ENCODE peak calls at places on chromosomes 1 and 21, in nine cellular contexts. N, R, A, V, E, J, F, H and Q are unnamed samples. For H3K4me1, the result is how much of the 10 kb centered on the place peaks cover.

GRCh38 chr1:67441183-67441582 is 11.0 kb upstream of the SERBP1 start:
- DNase-seq in H (no peak), V (peak), A (peak), R (peak), F (peak), N (no peak), J (peak), E (no peak), Q (peak)

GRCh38 chr1:67144696-67145095 is 9.9 kb upstream of the C1orf141 start:
- DNase-seq in H (no peak), J (no peak), F (no peak), N (no peak), R (no peak), V (no peak), A (no peak), E (no peak), Q (no peak)

GRCh38 chr1:8891405-8891804 is 12.9 kb upstream of the ENO1 start:
- DNase-seq in V (no peak), N (no peak), H (no peak), F (no peak), J (no peak), E (no peak), A (no peak), R (no peak), Q (no peak)

GRCh38 chr1:1680912-1681273 is 11.7 kb downstream of the SLC35E2B start:
- DNase-seq in R (peak), E (no peak), N (peak), A (no peak), V (no peak), H (no peak), F (peak), J (no peak), Q (peak)

GRCh38 chr1:145690587-145691558 is 16.3 kb downstream of the PDZK1 start:
- DNase-seq in V (no peak), R (no peak), J (no peak), N (no peak), A (peak), E (peak), F (no peak), H (no peak), Q (no peak)

GRCh38 chr1:96863449-96863848 is 141.9 kb downstream of the PTBP2 start:
- DNase-seq in F (no peak), E (peak), J (no peak), N (no peak), V (no peak), H (no peak), A (no peak), R (no peak), Q (no peak)

GRCh38 chr21:42518216-42518615 is 4.6 kb downstream of the SLC37A1 start:
- DNase-seq in F (peak), R (no peak), E (no peak), N (no peak), J (no peak), A (peak), V (no peak), H (no peak), Q (no peak)

GRCh38 chr1:113579256-113580018 is 179.8 kb downstream of the PHTF1 start:
- DNase-seq in E (no peak), N (no peak), H (no peak), J (no peak), R (no peak), F (no peak), V (no peak), A (peak), Q (no peak)

GRCh38 chr1:54575605-54576004 is 27.6 kb downstream of the ACOT11 start:
- DNase-seq in A (no peak), V (no peak), N (no peak), F (peak), H (no peak), E (no peak), R (no peak), J (no peak), Q (peak)

GRCh38 chr1:163071381-163072255 is 2.5 kb downstream of the RGS4 start:
- DNase-seq in R (peak), V (peak), A (peak), E (no peak), H (peak), J (peak), F (peak), N (no peak), Q (no peak)

GRCh38 chr1:16088996-16089395 is 15.5 kb upstream of the FAM131C start:
- DNase-seq in E (no peak), N (no peak), J (no peak), H (no peak), R (no peak), A (peak), F (no peak), V (no peak), Q (peak)

GRCh38 chr1:39159224-39160036 is 45.1 kb upstream of the MACF1 start:
- DNase-seq in F (no peak), N (no peak), J (no peak), H (no peak), V (no peak), A (peak), E (no peak), R (peak), Q (no peak)

GRCh38 chr1:111603979-111604378 is 15.6 kb upstream of the RAP1A start:
- DNase-seq in A (no peak), E (no peak), N (no peak), F (peak), R (peak), H (no peak), J (no peak), V (no peak), Q (no peak)

GRCh38 chr1:116826818-116827606 is 72.8 kb downstream of the CD2 start:
- DNase-seq in R (no peak), F (no peak), E (no peak), A (peak), N (no peak), J (no peak), H (no peak), V (no peak), Q (no peak)

GRCh38 chr1:36835017-36835695 is 199.2 kb downstream of the GRIK3 start:
- DNase-seq in N (peak), F (no peak), J (no peak), R (no peak), H (no peak), A (no peak), E (no peak), V (no peak), Q (peak)

GRCh38 chr1:188906921-188907641 is 1570.6 kb downstream of the BRINP3 start:
- DNase-seq in F (no peak), J (no peak), V (no peak), N (no peak), E (no peak), R (no peak), A (no peak), H (no peak), Q (no peak)

GRCh38 chr21:33071878-33072306 is 2.0 kb downstream of the OLIG1 start:
- DNase-seq in F (no peak), A (peak), N (no peak), R (no peak), V (no peak), E (no peak), J (no peak), H (no peak), Q (no peak)

GRCh38 chr1:24735156-24735618 is 10.1 kb upstream of the CLIC4 start:
- DNase-seq in N (no peak), A (no peak), H (no peak), V (no peak), R (no peak), J (no peak), E (no peak), F (peak), Q (no peak)

GRCh38 chr21:18801468-18801867 is 397.9 kb upstream of the TMPRSS15 start:
- DNase-seq in E (no peak), N (no peak), F (no peak), V (no peak), J (no peak), R (peak), A (no peak), H (no peak), Q (no peak)

GRCh38 chr21:43282358-43283120 is 113.7 kb downstream of the CRYAA start:
- DNase-seq in F (no peak), H (peak), V (no peak), J (no peak), A (no peak), N (no peak), E (no peak), R (no peak), Q (no peak)

GRCh38 chr1:86441581-86441980 is 17.6 kb downstream of the CLCA2 start:
- DNase-seq in E (no peak), N (no peak), F (no peak), A (no peak), J (no peak), R (no peak), V (no peak), H (no peak), Q (no peak)

GRCh38 chr1:31849653-31850052 is 33.8 kb upstream of the SPOCD1 start:
- DNase-seq in E (no peak), N (no peak), F (peak), A (no peak), V (no peak), H (no peak), R (no peak), J (no peak), Q (no peak)

GRCh38 chr1:186275818-186276217 is 99.2 kb downstream of the TPR start:
- DNase-seq in J (no peak), A (no peak), H (no peak), V (no peak), F (no peak), N (no peak), E (no peak), R (no peak), Q (no peak)

GRCh38 chr21:31750843-31751242 is 18.9 kb upstream of the SCAF4 start:
- DNase-seq in R (no peak), V (no peak), A (peak), E (no peak), J (no peak), F (no peak), H (no peak), N (no peak), Q (no peak)

GRCh38 chr1:228378453-228379164 is 28.0 kb downstream of the TRIM11 start:
- DNase-seq in N (peak), H (peak), J (no peak), E (no peak), A (peak), V (peak), R (peak), F (peak), Q (peak)

GRCh38 chr1:164589408-164589807 is 30.4 kb downstream of the PBX1 start:
- DNase-seq in R (no peak), J (no peak), V (no peak), A (no peak), F (no peak), E (no peak), N (no peak), H (no peak), Q (no peak)

GRCh38 chr1:164583835-164584539 is 25.0 kb downstream of the PBX1 start:
- DNase-seq in J (no peak), A (no peak), R (no peak), N (no peak), E (no peak), F (no peak), H (no peak), V (no peak), Q (no peak)

GRCh38 chr1:164587617-164588367 is 28.8 kb downstream of the PBX1 start:
- DNase-seq in V (no peak), R (no peak), N (no peak), A (no peak), H (no peak), J (no peak), F (no peak), E (no peak), Q (no peak)

GRCh38 chr1:164588388-164589341 is 29.7 kb downstream of the PBX1 start:
- DNase-seq in A (peak), E (peak), F (peak), J (no peak), N (peak), H (peak), R (no peak), V (no peak), Q (peak)

DNA sequence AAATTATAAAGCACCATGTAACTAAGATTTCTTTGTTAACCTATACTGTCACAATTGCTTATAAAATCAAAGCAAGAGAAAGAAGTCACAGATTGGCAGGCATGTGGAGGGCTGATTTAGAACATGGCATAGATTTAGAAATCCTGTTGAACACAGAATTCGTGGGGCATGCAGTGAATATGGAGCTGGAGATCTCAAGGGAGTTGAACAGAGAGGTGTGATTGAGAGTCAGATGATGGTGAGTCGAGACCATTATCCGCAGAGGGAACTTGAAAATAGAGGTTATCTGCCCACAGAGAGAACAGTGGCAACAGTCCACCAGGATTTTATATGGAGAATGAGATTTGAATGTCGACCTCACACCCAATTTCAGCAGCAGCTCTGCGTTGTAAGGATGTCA is 27.6 kb downstream of the PBX1 start:
- DNase-seq in H (no peak), R (no peak), A (no peak), N (no peak), E (no peak), J (no peak), V (no peak), F (no peak), Q (no peak)
- H3K4me1 ChIP-seq in H (under half), R (under half), A (under half), N (under half), E (under half), J (under half), V (under half), F (under half), Q (under half)

GRCh38 chr1:199046618-199047017 is 407.8 kb downstream of the PTPRC start:
- DNase-seq in H (no peak), V (no peak), R (no peak), J (no peak), A (no peak), E (no peak), N (no peak), F (no peak), Q (no peak)
- TF ChIP-seq CTCF in H (no peak), V (no peak), R (no peak), J (no peak), A (peak), E (no peak), N (no peak), F (no peak), Q (no peak)

GRCh38 chr1:40256401-40257084 is 1.5 kb upstream of the ZMPSTE24 start:
- DNase-seq in F (no peak), N (no peak), A (no peak), E (no peak), R (no peak), V (no peak), H (no peak), J (no peak), Q (no peak)
- H3K4me3 ChIP-seq in F (peak), N (peak), A (peak), E (peak), R (peak), V (peak), H (peak), J (peak), Q (peak)

GRCh38 chr1:42933610-42934009 is 25.1 kb downstream of the SLC2A1 start:
- DNase-seq in N (no peak), J (no peak), R (no peak), H (peak), V (no peak), A (no peak), F (peak), E (no peak), Q (peak)
- H3K4me1 ChIP-seq in N (under half), J (under half), R (half or more), H (half or more), V (half or more), A (under half), F (under half), E (under half), Q (under half)

GRCh38 chr1:156337888-156338179 is 258 bp downstream of the CCT3 start:
- DNase-seq in E (no peak), V (no peak), H (no peak), N (no peak), F (no peak), A (no peak), J (no peak), R (no peak), Q (no peak)

GRCh38 chr1:156338180-156338973 is at the start of the genes CCT3 and TSACC:
- DNase-seq in V (peak), E (peak), R (peak), H (peak), A (peak), J (peak), N (peak), F (peak), Q (peak)

GRCh38 chr1:156337052-156337887 is 822 bp downstream of the CCT3 start:
- DNase-seq in F (no peak), V (no peak), E (no peak), H (no peak), J (no peak), R (no peak), A (peak), N (no peak), Q (no peak)

DNA sequence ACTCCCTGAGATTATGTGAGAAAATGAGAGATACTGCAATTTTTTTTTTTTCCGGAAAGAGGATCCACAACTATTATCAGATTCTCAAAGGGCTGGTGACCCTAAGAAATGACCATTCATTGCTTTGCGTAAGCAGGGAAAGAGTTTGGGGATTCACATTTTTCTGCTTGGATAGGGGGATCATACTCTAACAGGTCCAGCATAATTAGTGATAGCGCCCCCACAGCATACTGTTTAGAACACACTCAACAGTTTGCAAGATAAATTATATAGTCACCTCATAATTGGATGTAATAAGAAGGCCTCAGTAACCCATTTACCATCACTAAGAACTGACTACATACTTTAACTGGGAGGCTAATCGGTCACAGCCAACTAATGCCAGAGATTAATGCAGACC is 1.9 kb downstream of the CCT3 start:
- DNase-seq in A (no peak), V (no peak), J (no peak), F (no peak), H (no peak), R (no peak), E (no peak), N (no peak), Q (no peak)
- TF ChIP-seq CTCF in A (no peak), V (no peak), J (no peak), F (no peak), H (peak), R (no peak), E (no peak), N (no peak), Q (no peak)

DNA sequence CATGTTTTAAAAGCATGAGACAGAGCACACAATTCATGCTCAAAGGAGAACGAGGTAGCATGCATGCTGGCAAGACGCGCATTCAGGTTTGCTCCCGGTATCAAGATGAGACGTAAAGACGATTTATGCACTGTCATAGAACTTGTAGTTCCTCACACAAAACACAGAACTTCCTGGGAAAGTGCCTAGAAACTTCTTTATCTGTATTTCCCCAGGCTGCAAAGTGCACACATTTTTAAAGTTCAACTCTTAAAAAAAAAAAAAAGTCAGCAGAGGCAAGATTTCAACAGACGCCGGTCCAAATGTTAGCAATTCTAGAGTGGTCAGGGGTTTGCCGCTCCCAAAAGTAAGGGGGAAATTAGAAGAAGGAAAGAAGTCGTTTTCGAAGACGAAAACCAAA is 83.8 kb downstream of the TM2D1 start:
- DNase-seq in N (no peak), F (no peak), A (no peak), E (no peak), J (no peak), V (no peak), H (no peak), R (no peak), Q (no peak)
- H3K4me3 ChIP-seq in N (no peak), F (peak), A (no peak), E (peak), J (peak), V (no peak), H (peak), R (peak), Q (no peak)